ENCODE peak calls at places on chromosomes 4 and X, in seven cellular contexts. One of them, this sample, is unnamed.

GRCh38 chr4:23728393-23728792 is 161.5 kb downstream of the PPARGC1A start:
- DNase-seq in kidney epithelial cell: peak
- DNase-seq in NCI-H2171 treated with DMSO at 0.1 percent for 48 hours: no peak
- DNase-seq in epithelial cell of proximal tubule: peak
- DNase-seq in caudate nucleus: no peak
- DNase-seq in SIG-M5: no peak
- DNase-seq in AG08396: peak
- DNase-seq in this sample: no peak

GRCh38 chr4:65968873-65969272 is 298.6 kb upstream of the EPHA5 start:
- DNase-seq in AG08396: no peak
- DNase-seq in NCI-H2171 treated with DMSO at 0.1 percent for 48 hours: no peak
- DNase-seq in kidney epithelial cell: peak
- DNase-seq in SIG-M5: no peak
- DNase-seq in epithelial cell of proximal tubule: no peak
- DNase-seq in caudate nucleus: no peak
- DNase-seq in this sample: no peak

GRCh38 chrX:132858018-132858417 is 100.4 kb downstream of the HS6ST2 start:
- DNase-seq in AG08396: no peak
- DNase-seq in epithelial cell of proximal tubule: no peak
- DNase-seq in SIG-M5: no peak
- DNase-seq in caudate nucleus: no peak
- DNase-seq in NCI-H2171 treated with DMSO at 0.1 percent for 48 hours: no peak
- DNase-seq in kidney epithelial cell: no peak
- DNase-seq in this sample: no peak

GRCh38 chr4:162535121-162535520 is 371.3 kb upstream of the FSTL5 start:
- DNase-seq in epithelial cell of proximal tubule: no peak
- DNase-seq in NCI-H2171 treated with DMSO at 0.1 percent for 48 hours: no peak
- DNase-seq in AG08396: no peak
- DNase-seq in SIG-M5: no peak
- DNase-seq in kidney epithelial cell: no peak
- DNase-seq in caudate nucleus: no peak
- DNase-seq in this sample: no peak

GRCh38 chr4:144649646-144650045 is 3.7 kb downstream of the HHIP start:
- DNase-seq in caudate nucleus: no peak
- DNase-seq in NCI-H2171 treated with DMSO at 0.1 percent for 48 hours: no peak
- DNase-seq in SIG-M5: no peak
- DNase-seq in AG08396: no peak
- DNase-seq in kidney epithelial cell: no peak
- DNase-seq in epithelial cell of proximal tubule: no peak
- DNase-seq in this sample: no peak

GRCh38 chr4:917466-917865 is 14.7 kb downstream of the GAK start:
- DNase-seq in caudate nucleus: no peak
- DNase-seq in kidney epithelial cell: no peak
- DNase-seq in epithelial cell of proximal tubule: no peak
- DNase-seq in NCI-H2171 treated with DMSO at 0.1 percent for 48 hours: no peak
- DNase-seq in SIG-M5: no peak
- DNase-seq in AG08396: no peak
- DNase-seq in this sample: no peak

GRCh38 chr4:152696764-152697250 is 17.0 kb upstream of the TMEM154 start:
- DNase-seq in NCI-H2171 treated with DMSO at 0.1 percent for 48 hours: no peak
- DNase-seq in kidney epithelial cell: peak
- DNase-seq in SIG-M5: no peak
- DNase-seq in AG08396: no peak
- DNase-seq in epithelial cell of proximal tubule: no peak
- DNase-seq in caudate nucleus: no peak
- DNase-seq in this sample: peak

GRCh38 chrX:38654302-38654701 is 93.0 kb downstream of the TSPAN7 start:
- DNase-seq in NCI-H2171 treated with DMSO at 0.1 percent for 48 hours: peak
- DNase-seq in AG08396: peak
- DNase-seq in SIG-M5: no peak
- DNase-seq in kidney epithelial cell: no peak
- DNase-seq in epithelial cell of proximal tubule: no peak
- DNase-seq in caudate nucleus: no peak
- DNase-seq in this sample: peak

GRCh38 chr4:168612435-168613139 is 115.7 kb downstream of the PALLD start:
- DNase-seq in caudate nucleus: no peak
- DNase-seq in NCI-H2171 treated with DMSO at 0.1 percent for 48 hours: no peak
- DNase-seq in kidney epithelial cell: no peak
- DNase-seq in AG08396: peak
- DNase-seq in epithelial cell of proximal tubule: no peak
- DNase-seq in SIG-M5: no peak
- DNase-seq in this sample: no peak

GRCh38 chrX:99271641-99272040 is 1138.4 kb downstream of the PCDH19 start:
- DNase-seq in epithelial cell of proximal tubule: no peak
- DNase-seq in caudate nucleus: no peak
- DNase-seq in AG08396: no peak
- DNase-seq in NCI-H2171 treated with DMSO at 0.1 percent for 48 hours: no peak
- DNase-seq in SIG-M5: no peak
- DNase-seq in kidney epithelial cell: no peak
- DNase-seq in this sample: no peak

GRCh38 chr4:70334681-70335080 is at the start of gene CABS1:
- DNase-seq in caudate nucleus: no peak
- DNase-seq in epithelial cell of proximal tubule: no peak
- DNase-seq in SIG-M5: no peak
- DNase-seq in NCI-H2171 treated with DMSO at 0.1 percent for 48 hours: no peak
- DNase-seq in kidney epithelial cell: no peak
- DNase-seq in AG08396: no peak
- DNase-seq in this sample: no peak

GRCh38 chr4:25068386-25068785 is 37.6 kb upstream of the LGI2 start:
- DNase-seq in AG08396: no peak
- DNase-seq in epithelial cell of proximal tubule: no peak
- DNase-seq in kidney epithelial cell: no peak
- DNase-seq in caudate nucleus: no peak
- DNase-seq in NCI-H2171 treated with DMSO at 0.1 percent for 48 hours: no peak
- DNase-seq in SIG-M5: no peak
- DNase-seq in this sample: no peak

GRCh38 chr4:97953171-97953570 is 190.1 kb downstream of the STPG2 start:
- DNase-seq in SIG-M5: no peak
- DNase-seq in epithelial cell of proximal tubule: no peak
- DNase-seq in caudate nucleus: no peak
- DNase-seq in AG08396: no peak
- DNase-seq in kidney epithelial cell: no peak
- DNase-seq in NCI-H2171 treated with DMSO at 0.1 percent for 48 hours: peak
- DNase-seq in this sample: no peak

GRCh38 chrX:2680486-2681348 is 10.4 kb upstream of the CD99 start:
- DNase-seq in caudate nucleus: no peak
- DNase-seq in epithelial cell of proximal tubule: no peak
- DNase-seq in kidney epithelial cell: no peak
- DNase-seq in NCI-H2171 treated with DMSO at 0.1 percent for 48 hours: no peak
- DNase-seq in SIG-M5: no peak
- DNase-seq in AG08396: no peak
- DNase-seq in this sample: no peak

GRCh38 chrX:25112156-25112555 is 96.4 kb upstream of the ARX start:
- DNase-seq in caudate nucleus: no peak
- DNase-seq in epithelial cell of proximal tubule: no peak
- DNase-seq in SIG-M5: no peak
- DNase-seq in NCI-H2171 treated with DMSO at 0.1 percent for 48 hours: no peak
- DNase-seq in kidney epithelial cell: no peak
- DNase-seq in AG08396: no peak
- DNase-seq in this sample: no peak

GRCh38 chrX:630922-631496 is 418 bp downstream of the SHOX start:
- DNase-seq in kidney epithelial cell: no peak
- DNase-seq in NCI-H2171 treated with DMSO at 0.1 percent for 48 hours: no peak
- DNase-seq in caudate nucleus: no peak
- DNase-seq in SIG-M5: no peak
- DNase-seq in epithelial cell of proximal tubule: no peak
- DNase-seq in AG08396: no peak
- DNase-seq in this sample: no peak

GRCh38 chr4:159543831-159544230 is 441.0 kb downstream of the RAPGEF2 start:
- DNase-seq in caudate nucleus: no peak
- DNase-seq in SIG-M5: no peak
- DNase-seq in NCI-H2171 treated with DMSO at 0.1 percent for 48 hours: no peak
- DNase-seq in AG08396: no peak
- DNase-seq in epithelial cell of proximal tubule: no peak
- DNase-seq in kidney epithelial cell: no peak
- DNase-seq in this sample: no peak

GRCh38 chrX:74925210-74926088 is at the start of gene NEXMIF:
- DNase-seq in caudate nucleus: peak
- DNase-seq in SIG-M5: no peak
- DNase-seq in kidney epithelial cell: no peak
- DNase-seq in NCI-H2171 treated with DMSO at 0.1 percent for 48 hours: peak
- DNase-seq in AG08396: peak
- DNase-seq in epithelial cell of proximal tubule: no peak
- DNase-seq in this sample: peak

GRCh38 chr4:72857787-72858186 is 211.7 kb downstream of the COX18 start:
- DNase-seq in caudate nucleus: no peak
- DNase-seq in NCI-H2171 treated with DMSO at 0.1 percent for 48 hours: no peak
- DNase-seq in kidney epithelial cell: no peak
- DNase-seq in SIG-M5: no peak
- DNase-seq in AG08396: no peak
- DNase-seq in epithelial cell of proximal tubule: no peak
- DNase-seq in this sample: no peak

GRCh38 chr4:1055721-1056590 is 44.5 kb downstream of the FGFRL1 start:
- DNase-seq in SIG-M5: no peak
- DNase-seq in AG08396: no peak
- DNase-seq in kidney epithelial cell: no peak
- DNase-seq in caudate nucleus: no peak
- DNase-seq in epithelial cell of proximal tubule: no peak
- DNase-seq in NCI-H2171 treated with DMSO at 0.1 percent for 48 hours: no peak
- DNase-seq in this sample: peak

GRCh38 chrX:129642641-129643040 is 12.1 kb downstream of the APLN start:
- DNase-seq in caudate nucleus: no peak
- DNase-seq in AG08396: no peak
- DNase-seq in kidney epithelial cell: no peak
- DNase-seq in NCI-H2171 treated with DMSO at 0.1 percent for 48 hours: no peak
- DNase-seq in SIG-M5: no peak
- DNase-seq in epithelial cell of proximal tubule: no peak
- DNase-seq in this sample: no peak

GRCh38 chrX:152912121-152912520 is 14.3 kb downstream of the ZNF185 start:
- DNase-seq in AG08396: no peak
- DNase-seq in caudate nucleus: no peak
- DNase-seq in NCI-H2171 treated with DMSO at 0.1 percent for 48 hours: no peak
- DNase-seq in kidney epithelial cell: no peak
- DNase-seq in SIG-M5: no peak
- DNase-seq in epithelial cell of proximal tubule: no peak
- DNase-seq in this sample: peak

GRCh38 chrX:80808160-80808735 is 1.4 kb downstream of the BRWD3 start:
- DNase-seq in epithelial cell of proximal tubule: no peak
- DNase-seq in AG08396: peak
- DNase-seq in SIG-M5: no peak
- DNase-seq in caudate nucleus: peak
- DNase-seq in NCI-H2171 treated with DMSO at 0.1 percent for 48 hours: peak
- DNase-seq in kidney epithelial cell: no peak
- DNase-seq in this sample: peak

GRCh38 chrX:110965409-110965808 is 130.6 kb upstream of the PAK3 start:
- DNase-seq in epithelial cell of proximal tubule: no peak
- DNase-seq in kidney epithelial cell: no peak
- DNase-seq in caudate nucleus: no peak
- DNase-seq in AG08396: no peak
- DNase-seq in NCI-H2171 treated with DMSO at 0.1 percent for 48 hours: no peak
- DNase-seq in SIG-M5: no peak
- DNase-seq in this sample: no peak

GRCh38 chr4:150402968-150403367 is 179.0 kb upstream of the MAB21L2 start:
- DNase-seq in NCI-H2171 treated with DMSO at 0.1 percent for 48 hours: peak
- DNase-seq in AG08396: peak
- DNase-seq in caudate nucleus: peak
- DNase-seq in SIG-M5: no peak
- DNase-seq in epithelial cell of proximal tubule: no peak
- DNase-seq in kidney epithelial cell: peak
- DNase-seq in this sample: peak

GRCh38 chr4:10204401-10205058 is 87.9 kb upstream of the WDR1 start:
- DNase-seq in SIG-M5: no peak
- DNase-seq in caudate nucleus: no peak
- DNase-seq in AG08396: peak
- DNase-seq in epithelial cell of proximal tubule: no peak
- DNase-seq in NCI-H2171 treated with DMSO at 0.1 percent for 48 hours: no peak
- DNase-seq in kidney epithelial cell: no peak
- DNase-seq in this sample: no peak

GRCh38 chrX:357035-357692 is 29.5 kb downstream of the PPP2R3B start:
- DNase-seq in SIG-M5: no peak
- DNase-seq in NCI-H2171 treated with DMSO at 0.1 percent for 48 hours: no peak
- DNase-seq in AG08396: no peak
- DNase-seq in epithelial cell of proximal tubule: no peak
- DNase-seq in kidney epithelial cell: no peak
- DNase-seq in caudate nucleus: no peak
- DNase-seq in this sample: no peak

GRCh38 chr4:8330821-8331566 is 61.4 kb downstream of the HTRA3 start:
- DNase-seq in kidney epithelial cell: no peak
- DNase-seq in AG08396: no peak
- DNase-seq in NCI-H2171 treated with DMSO at 0.1 percent for 48 hours: no peak
- DNase-seq in epithelial cell of proximal tubule: no peak
- DNase-seq in caudate nucleus: no peak
- DNase-seq in SIG-M5: no peak
- DNase-seq in this sample: no peak